ENCODE peak calls at places on chromosomes 5 and 9, in five cellular contexts. A, D, T, E and I are unnamed samples.

GRCh38 chr5:55608595-55608994 is 73.8 kb upstream of the PLPP1 start:
- DNase-seq in A (no peak), D (no peak), T (no peak), E (no peak), I (no peak)

GRCh38 chr9:63817622-63818518 is 1467.1 kb downstream of the FOXD4L5 start:
- DNase-seq in A (no peak), D (no peak), T (peak), E (peak), I (no peak)

GRCh38 chr5:38777111-38777510 is 68.7 kb upstream of the OSMR start:
- DNase-seq in A (no peak), D (no peak), T (no peak), E (no peak), I (no peak)

GRCh38 chr9:94300470-94301301 is 27.8 kb downstream of the NUTM2F start:
- DNase-seq in A (no peak), D (no peak), T (no peak), E (no peak), I (no peak)

GRCh38 chr9:113634597-113635515 is 171.3 kb downstream of the RGS3 start:
- DNase-seq in A (no peak), D (no peak), T (peak), E (no peak), I (no peak)

GRCh38 chr9:76766126-76766525 is 1.9 kb downstream of the PCA3 start:
- DNase-seq in A (no peak), D (no peak), T (no peak), E (no peak), I (no peak)

GRCh38 chr5:77222722-77223121 is 12.2 kb downstream of the PDE8B start:
- DNase-seq in A (no peak), D (no peak), T (no peak), E (no peak), I (no peak)

GRCh38 chr9:79572032-79572890 is 496 bp downstream of the TLE4 start:
- DNase-seq in A (no peak), D (no peak), T (peak), E (peak), I (no peak)

GRCh38 chr5:23411200-23411599 is 96.2 kb upstream of the PRDM9 start:
- DNase-seq in A (no peak), D (no peak), T (no peak), E (no peak), I (no peak)

GRCh38 chr9:94127806-94128205 is 43.5 kb downstream of the PTPDC1 start:
- DNase-seq in A (no peak), D (no peak), T (no peak), E (no peak), I (no peak)

GRCh38 chr5:99702565-99702964 is 773.8 kb upstream of the CHD1 start:
- DNase-seq in A (no peak), D (no peak), T (no peak), E (no peak), I (no peak)

GRCh38 chr5:39657943-39658342 is 233.2 kb upstream of the DAB2 start:
- DNase-seq in A (no peak), D (no peak), T (no peak), E (no peak), I (no peak)

GRCh38 chr9:84621811-84622210 is 47.7 kb upstream of the NTRK2 start:
- DNase-seq in A (no peak), D (no peak), T (no peak), E (no peak), I (no peak)

GRCh38 chr5:94039101-94039500 is 297.7 kb upstream of the POU5F2 start:
- DNase-seq in A (no peak), D (no peak), T (no peak), E (no peak), I (no peak)

GRCh38 chr5:126718246-126718868 is 58.6 kb upstream of the LMNB1 start:
- DNase-seq in A (no peak), D (no peak), T (no peak), E (no peak), I (no peak)

GRCh38 chr5:122401991-122402710 is 90.1 kb downstream of the SNCAIP start:
- DNase-seq in A (no peak), D (no peak), T (no peak), E (no peak), I (no peak)

GRCh38 chr5:88929385-88929784 is 46.4 kb upstream of the MEF2C start:
- DNase-seq in A (no peak), D (no peak), T (no peak), E (no peak), I (no peak)

GRCh38 chr5:132458651-132459030 is 31.9 kb downstream of the IRF1 start:
- DNase-seq in A (no peak), D (peak), T (no peak), E (no peak), I (no peak)

GRCh38 chr5:132460835-132461230 is 29.7 kb downstream of the IRF1 start:
- DNase-seq in A (no peak), D (no peak), T (no peak), E (no peak), I (no peak)

GRCh38 chr5:132458226-132458560 is 32.4 kb downstream of the IRF1 start:
- DNase-seq in A (no peak), D (no peak), T (no peak), E (no peak), I (no peak)

GRCh38 chr5:132459983-132460834 is 30.4 kb downstream of the IRF1 start:
- DNase-seq in A (no peak), D (no peak), T (no peak), E (no peak), I (no peak)

GRCh38 chr5:132459031-132459982 is 31.3 kb downstream of the IRF1 start:
- DNase-seq in A (peak), D (peak), T (no peak), E (no peak), I (peak)
- H3K4me3 ChIP-seq in A (no peak), D (no peak), T (no peak), E (no peak), I (no peak)

DNA sequence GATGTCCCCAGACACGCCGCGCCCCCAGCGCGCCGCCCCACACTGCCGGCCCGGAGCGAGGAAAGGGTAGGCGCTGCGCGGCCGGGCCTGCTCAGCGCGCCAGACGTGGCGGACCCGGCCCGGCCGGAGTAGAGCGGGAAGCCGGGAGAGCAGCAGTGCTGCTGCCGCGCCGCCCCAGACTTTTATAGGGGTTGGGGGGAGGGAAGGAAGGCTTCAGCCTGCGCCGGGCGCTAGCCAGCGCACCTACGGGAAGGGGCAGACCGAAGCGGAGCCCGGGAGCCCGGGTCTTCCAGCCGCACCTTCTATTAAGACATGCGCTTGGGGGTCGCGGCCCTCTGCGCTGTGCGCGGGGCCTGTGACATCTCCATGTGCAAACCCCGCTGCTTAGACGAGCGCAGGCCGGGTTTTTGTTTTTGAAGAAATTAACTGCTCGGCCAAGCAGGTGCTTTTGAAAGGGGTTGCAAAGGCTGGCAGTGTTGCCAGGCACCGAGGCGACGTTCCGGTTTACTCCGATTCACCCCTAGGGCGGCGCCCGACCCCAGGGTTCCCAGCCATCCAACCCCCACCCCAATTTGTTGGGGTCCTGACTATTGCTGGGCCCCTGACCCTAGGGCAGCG is 361 bp upstream of the PAX5 start:
- DNase-seq in A (no peak), D (no peak), T (no peak), E (peak), I (no peak)
- H3K4me3 ChIP-seq in A (no peak), D (no peak), T (peak), E (no peak), I (peak)

GRCh38 chr5:176535101-176535654 is 2.0 kb downstream of the RNF44 start:
- DNase-seq in A (no peak), D (no peak), T (no peak), E (no peak), I (no peak)

GRCh38 chr5:176535655-176536131 is 1.5 kb downstream of the RNF44 start:
- DNase-seq in A (no peak), D (no peak), T (no peak), E (peak), I (no peak)

GRCh38 chr5:176533894-176534611 is 3.1 kb downstream of the RNF44 start:
- DNase-seq in A (no peak), D (no peak), T (no peak), E (no peak), I (no peak)

GRCh38 chr5:176533390-176533789 is 3.8 kb downstream of the RNF44 start:
- DNase-seq in A (no peak), D (no peak), T (peak), E (no peak), I (no peak)

GRCh38 chr5:176534640-176535039 is 2.6 kb downstream of the RNF44 start:
- DNase-seq in A (no peak), D (no peak), T (no peak), E (no peak), I (no peak)
- H3K4me3 ChIP-seq in A (no peak), D (peak), T (no peak), E (peak), I (no peak)

GRCh38 chr9:119884411-119884810 is 515.2 kb upstream of the BRINP1 start:
- DNase-seq in A (no peak), D (peak), T (no peak), E (no peak), I (no peak)
- H3K4me3 ChIP-seq in A (no peak), D (no peak), T (no peak), E (no peak), I (no peak)

GRCh38 chr9:129236441-129237145 is 58.5 kb upstream of the IER5L start:
- DNase-seq in A (no peak), D (no peak), T (peak), E (no peak), I (no peak)

GRCh38 chr9:129237804-129238203 is 59.7 kb upstream of the IER5L start:
- DNase-seq in A (no peak), D (no peak), T (peak), E (no peak), I (no peak)

GRCh38 chr9:129235931-129236331 is 57.9 kb upstream of the IER5L start:
- DNase-seq in A (no peak), D (no peak), T (peak), E (no peak), I (no peak)

GRCh38 chr9:129235041-129235930 is 57.2 kb upstream of the IER5L start:
- DNase-seq in A (no peak), D (no peak), T (peak), E (no peak), I (no peak)

DNA sequence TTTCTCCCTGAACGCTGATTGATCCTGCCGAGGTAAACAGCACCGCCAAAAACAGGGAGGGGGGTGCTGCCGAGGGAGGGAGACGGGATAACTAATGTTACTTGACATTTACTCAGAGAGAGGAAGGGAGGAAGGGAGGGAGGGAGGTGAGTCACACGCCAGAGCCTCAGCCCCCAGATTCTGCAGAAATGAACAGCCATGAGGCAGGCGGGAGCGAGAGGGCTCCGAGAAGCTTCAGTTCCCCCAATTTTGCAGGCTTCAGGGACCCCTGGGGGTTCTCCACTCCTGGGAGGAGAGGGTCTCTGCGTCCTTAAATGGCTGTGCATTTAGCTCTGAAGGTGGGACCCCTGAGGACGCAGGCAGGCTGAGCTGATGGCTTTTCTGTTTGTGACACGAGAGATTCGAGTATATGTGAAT is 59.1 kb upstream of the IER5L start:
- DNase-seq in A (peak), D (no peak), T (peak), E (no peak), I (no peak)
- H3K4me3 ChIP-seq in A (peak), D (no peak), T (no peak), E (no peak), I (no peak)

DNA sequence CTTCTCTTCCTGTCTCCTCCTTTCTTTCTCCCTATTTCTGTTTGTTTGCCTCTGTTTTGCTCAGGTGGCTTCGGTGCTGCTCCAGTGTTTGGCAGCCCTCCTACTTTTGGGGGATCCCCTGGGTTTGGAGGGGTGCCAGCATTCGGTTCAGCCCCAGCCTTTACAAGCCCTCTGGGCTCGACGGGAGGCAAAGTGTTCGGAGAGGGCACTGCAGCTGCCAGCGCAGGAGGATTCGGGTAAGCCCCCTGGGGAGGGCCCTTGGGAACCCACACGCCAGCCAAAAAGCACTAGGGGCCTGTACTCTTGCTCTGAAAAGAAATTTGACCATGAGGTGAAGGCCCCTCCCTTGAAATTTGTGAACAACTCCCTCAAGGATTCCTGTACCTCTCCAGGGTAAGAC is 48.2 kb downstream of the FAM78A start:
- DNase-seq in A (no peak), D (no peak), T (no peak), E (no peak), I (no peak)
- H3K4me3 ChIP-seq in A (no peak), D (no peak), T (peak), E (no peak), I (no peak)